ENCODE peak calls at places on chromosomes 2 and 18, in seven cellular contexts. One of them, this sample, is unnamed. For H3K4me1, the result is how much of the 10 kb centered on the place peaks cover.

GRCh38 chr18:23578891-23579653 is 7.2 kb downstream of the NPC1 start:
- DNase-seq in mesendoderm: no peak
- DNase-seq in mesenchymal stem cell: peak
- DNase-seq in H1: no peak
- DNase-seq in trophoblast cell: no peak
- DNase-seq in H9: no peak
- DNase-seq in IMR-90: peak
- DNase-seq in this sample: no peak

GRCh38 chr2:67650292-67651133 is 253.4 kb downstream of the ETAA1 start:
- DNase-seq in H9: peak
- DNase-seq in mesenchymal stem cell: peak
- DNase-seq in IMR-90: peak
- DNase-seq in H1: peak
- DNase-seq in mesendoderm: peak
- DNase-seq in trophoblast cell: peak
- DNase-seq in this sample: peak

GRCh38 chr2:110852541-110853263 is 120.3 kb downstream of the ACOXL start:
- DNase-seq in H9: peak
- DNase-seq in H1: no peak
- DNase-seq in IMR-90: no peak
- DNase-seq in mesendoderm: no peak
- DNase-seq in mesenchymal stem cell: no peak
- DNase-seq in trophoblast cell: no peak
- DNase-seq in this sample: no peak

GRCh38 chr2:39664478-39664877 is 1.2 kb upstream of the TMEM178A start:
- DNase-seq in IMR-90: no peak
- DNase-seq in mesenchymal stem cell: no peak
- DNase-seq in mesendoderm: no peak
- DNase-seq in trophoblast cell: no peak
- DNase-seq in H1: no peak
- DNase-seq in H9: no peak
- DNase-seq in this sample: no peak

GRCh38 chr2:142596334-142597088 is 281.0 kb upstream of the KYNU start:
- DNase-seq in H9: no peak
- DNase-seq in mesendoderm: no peak
- DNase-seq in mesenchymal stem cell: peak
- DNase-seq in H1: no peak
- DNase-seq in trophoblast cell: no peak
- DNase-seq in IMR-90: peak
- DNase-seq in this sample: no peak

GRCh38 chr2:136319227-136319626 is 201.3 kb upstream of the CXCR4 start:
- DNase-seq in mesendoderm: peak
- DNase-seq in IMR-90: no peak
- DNase-seq in mesenchymal stem cell: no peak
- DNase-seq in H9: no peak
- DNase-seq in H1: no peak
- DNase-seq in trophoblast cell: no peak
- DNase-seq in this sample: no peak

GRCh38 chr18:57149031-57149430 is 2.1 kb downstream of the BOD1L2 start:
- DNase-seq in mesenchymal stem cell: no peak
- DNase-seq in H9: no peak
- DNase-seq in H1: no peak
- DNase-seq in mesendoderm: no peak
- DNase-seq in trophoblast cell: no peak
- DNase-seq in IMR-90: no peak
- DNase-seq in this sample: no peak

GRCh38 chr2:112633708-112634107 is 12.0 kb upstream of the SLC20A1 start:
- DNase-seq in H1: no peak
- DNase-seq in H9: no peak
- DNase-seq in trophoblast cell: peak
- DNase-seq in mesenchymal stem cell: no peak
- DNase-seq in IMR-90: no peak
- DNase-seq in mesendoderm: no peak
- DNase-seq in this sample: no peak

GRCh38 chr18:2511451-2511850 is 59.9 kb downstream of the METTL4 start:
- DNase-seq in mesendoderm: no peak
- DNase-seq in trophoblast cell: no peak
- DNase-seq in mesenchymal stem cell: no peak
- DNase-seq in IMR-90: no peak
- DNase-seq in H1: no peak
- DNase-seq in H9: no peak
- DNase-seq in this sample: no peak

GRCh38 chr2:72515696-72516095 is 310.1 kb downstream of the EXOC6B start:
- DNase-seq in H1: no peak
- DNase-seq in IMR-90: no peak
- DNase-seq in mesendoderm: no peak
- DNase-seq in trophoblast cell: no peak
- DNase-seq in mesenchymal stem cell: no peak
- DNase-seq in H9: no peak
- DNase-seq in this sample: no peak

GRCh38 chr2:28979041-28979440 is 2.1 kb upstream of the TOGARAM2 start:
- DNase-seq in mesenchymal stem cell: no peak
- DNase-seq in IMR-90: no peak
- DNase-seq in trophoblast cell: no peak
- DNase-seq in H9: no peak
- DNase-seq in H1: no peak
- DNase-seq in mesendoderm: no peak
- DNase-seq in this sample: no peak

GRCh38 chr2:46814160-46814559 is 101.4 kb downstream of the MCFD2 start:
- DNase-seq in mesenchymal stem cell: no peak
- DNase-seq in trophoblast cell: no peak
- DNase-seq in H9: no peak
- DNase-seq in IMR-90: peak
- DNase-seq in H1: no peak
- DNase-seq in mesendoderm: no peak
- DNase-seq in this sample: no peak

GRCh38 chr18:31970617-31971016 is 27.7 kb upstream of the TRAPPC8 start:
- DNase-seq in mesendoderm: no peak
- DNase-seq in trophoblast cell: no peak
- DNase-seq in IMR-90: no peak
- DNase-seq in mesenchymal stem cell: no peak
- DNase-seq in H1: no peak
- DNase-seq in H9: no peak
- DNase-seq in this sample: no peak
- H2AK5ac ChIP-seq in mesendoderm: no peak
- H2AK5ac ChIP-seq in trophoblast cell: no peak
- H2AK5ac ChIP-seq in IMR-90: no peak
- H2AK5ac ChIP-seq in mesenchymal stem cell: no peak
- H2AK5ac ChIP-seq in H1: no peak
- H2AK5ac ChIP-seq in H9: no peak
- H2AK5ac ChIP-seq in this sample: no peak

GRCh38 chr18:44790860-44791259 is 110.2 kb downstream of the SETBP1 start:
- DNase-seq in mesendoderm: no peak
- DNase-seq in mesenchymal stem cell: no peak
- DNase-seq in trophoblast cell: no peak
- DNase-seq in H1: no peak
- DNase-seq in H9: no peak
- DNase-seq in IMR-90: no peak
- DNase-seq in this sample: no peak

GRCh38 chr18:44786257-44786656 is 105.6 kb downstream of the SETBP1 start:
- DNase-seq in IMR-90: no peak
- DNase-seq in H9: no peak
- DNase-seq in mesenchymal stem cell: no peak
- DNase-seq in H1: no peak
- DNase-seq in mesendoderm: no peak
- DNase-seq in trophoblast cell: no peak
- DNase-seq in this sample: no peak

GRCh38 chr18:44786697-44787096 is 106.0 kb downstream of the SETBP1 start:
- DNase-seq in H1: no peak
- DNase-seq in mesenchymal stem cell: no peak
- DNase-seq in IMR-90: no peak
- DNase-seq in trophoblast cell: no peak
- DNase-seq in mesendoderm: no peak
- DNase-seq in H9: no peak
- DNase-seq in this sample: no peak

GRCh38 chr18:44789704-44790103 is 109.0 kb downstream of the SETBP1 start:
- DNase-seq in IMR-90: no peak
- DNase-seq in mesenchymal stem cell: peak
- DNase-seq in H9: no peak
- DNase-seq in mesendoderm: no peak
- DNase-seq in trophoblast cell: peak
- DNase-seq in H1: no peak
- DNase-seq in this sample: no peak

GRCh38 chr18:44788334-44788733 is 107.6 kb downstream of the SETBP1 start:
- DNase-seq in mesendoderm: no peak
- DNase-seq in trophoblast cell: no peak
- DNase-seq in mesenchymal stem cell: peak
- DNase-seq in H9: no peak
- DNase-seq in H1: no peak
- DNase-seq in IMR-90: no peak
- DNase-seq in this sample: no peak
- H3K4me1 ChIP-seq in mesendoderm: under half
- H3K4me1 ChIP-seq in trophoblast cell: under half
- H3K4me1 ChIP-seq in mesenchymal stem cell: under half
- H3K4me1 ChIP-seq in H9: under half
- H3K4me1 ChIP-seq in H1: under half
- H3K4me1 ChIP-seq in IMR-90: under half
- H3K4me1 ChIP-seq in this sample: under half

GRCh38 chr2:10235909-10236550 is 66.7 kb upstream of the HPCAL1 start:
- DNase-seq in mesenchymal stem cell: no peak
- DNase-seq in H9: no peak
- DNase-seq in trophoblast cell: no peak
- DNase-seq in mesendoderm: no peak
- DNase-seq in H1: no peak
- DNase-seq in IMR-90: no peak
- DNase-seq in this sample: no peak

GRCh38 chr2:10234013-10234306 is 68.7 kb upstream of the HPCAL1 start:
- DNase-seq in trophoblast cell: no peak
- DNase-seq in H1: no peak
- DNase-seq in mesendoderm: no peak
- DNase-seq in H9: no peak
- DNase-seq in mesenchymal stem cell: no peak
- DNase-seq in IMR-90: no peak
- DNase-seq in this sample: no peak

GRCh38 chr2:10236571-10237391 is 65.9 kb upstream of the HPCAL1 start:
- DNase-seq in mesenchymal stem cell: no peak
- DNase-seq in trophoblast cell: no peak
- DNase-seq in H1: no peak
- DNase-seq in IMR-90: no peak
- DNase-seq in H9: no peak
- DNase-seq in mesendoderm: no peak
- DNase-seq in this sample: no peak

GRCh38 chr2:10234409-10235094 is 68.2 kb upstream of the HPCAL1 start:
- DNase-seq in H9: no peak
- DNase-seq in H1: no peak
- DNase-seq in mesendoderm: no peak
- DNase-seq in IMR-90: no peak
- DNase-seq in trophoblast cell: no peak
- DNase-seq in mesenchymal stem cell: no peak
- DNase-seq in this sample: no peak

DNA sequence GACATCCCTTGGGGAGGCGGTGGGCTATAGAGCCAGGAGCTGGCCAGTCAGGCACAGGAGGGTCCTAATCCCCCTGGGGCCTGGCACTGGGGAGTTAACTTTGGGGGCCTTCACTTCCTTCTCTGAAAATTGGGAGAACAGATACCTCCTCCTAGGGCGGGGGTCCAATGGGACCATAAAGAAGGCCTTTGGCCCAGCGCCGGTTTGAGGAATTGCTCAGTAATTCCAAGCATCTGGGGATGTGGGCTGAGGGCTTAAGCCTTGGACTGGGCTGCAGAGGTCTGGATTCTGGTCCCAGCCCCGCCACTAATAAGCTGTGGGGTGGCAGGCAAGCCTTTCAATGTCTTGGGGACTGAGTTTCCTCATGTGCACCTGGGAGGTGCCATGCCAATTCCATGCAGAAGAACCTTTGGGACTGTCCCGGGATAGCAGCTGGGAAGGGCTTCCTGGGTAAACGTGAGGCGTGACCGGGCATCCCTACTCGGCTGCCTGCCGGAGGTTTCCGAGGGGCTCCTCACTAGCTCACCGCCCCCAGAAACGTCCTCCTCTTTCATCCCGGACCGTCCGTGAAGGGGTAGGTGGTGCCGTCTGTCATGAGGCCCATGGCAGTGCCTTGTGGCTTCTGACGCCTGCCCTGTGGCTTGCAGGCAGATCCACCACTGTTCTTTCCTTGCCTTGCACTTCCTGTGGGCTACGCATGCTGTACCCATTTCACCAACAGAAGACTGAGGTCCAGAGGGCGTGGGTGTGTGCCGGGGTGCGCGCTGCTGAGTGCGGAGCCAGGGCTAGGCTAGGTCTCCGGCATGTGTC is 67.4 kb upstream of the HPCAL1 start:
- DNase-seq in H9: no peak
- DNase-seq in mesendoderm: no peak
- DNase-seq in H1: no peak
- DNase-seq in trophoblast cell: peak
- DNase-seq in IMR-90: no peak
- DNase-seq in mesenchymal stem cell: no peak
- DNase-seq in this sample: no peak
- H3K4ac ChIP-seq in H9: no peak
- H3K4ac ChIP-seq in mesendoderm: no peak
- H3K4ac ChIP-seq in H1: no peak
- H3K4ac ChIP-seq in trophoblast cell: no peak
- H3K4ac ChIP-seq in IMR-90: no peak
- H3K4ac ChIP-seq in mesenchymal stem cell: no peak
- H3K4ac ChIP-seq in this sample: no peak

GRCh38 chr2:85410584-85411404 is 628 bp upstream of the CAPG start:
- DNase-seq in H1: no peak
- DNase-seq in IMR-90: no peak
- DNase-seq in mesendoderm: no peak
- DNase-seq in trophoblast cell: peak
- DNase-seq in H9: no peak
- DNase-seq in mesenchymal stem cell: no peak
- DNase-seq in this sample: no peak
- H2AK5ac ChIP-seq in H1: peak
- H2AK5ac ChIP-seq in IMR-90: peak
- H2AK5ac ChIP-seq in mesendoderm: peak
- H2AK5ac ChIP-seq in trophoblast cell: no peak
- H2AK5ac ChIP-seq in H9: peak
- H2AK5ac ChIP-seq in mesenchymal stem cell: no peak
- H2AK5ac ChIP-seq in this sample: no peak

GRCh38 chr2:174632847-174633620 is 35.4 kb upstream of the WIPF1 start:
- DNase-seq in trophoblast cell: no peak
- DNase-seq in H1: no peak
- DNase-seq in mesenchymal stem cell: peak
- DNase-seq in H9: no peak
- DNase-seq in mesendoderm: no peak
- DNase-seq in IMR-90: no peak
- DNase-seq in this sample: no peak
- H3K4me1 ChIP-seq in trophoblast cell: under half
- H3K4me1 ChIP-seq in H1: under half
- H3K4me1 ChIP-seq in mesenchymal stem cell: under half
- H3K4me1 ChIP-seq in H9: under half
- H3K4me1 ChIP-seq in mesendoderm: under half
- H3K4me1 ChIP-seq in IMR-90: under half
- H3K4me1 ChIP-seq in this sample: under half

GRCh38 chr2:69175795-69176715 is 163.1 kb downstream of the ANTXR1 start:
- DNase-seq in H9: no peak
- DNase-seq in mesendoderm: no peak
- DNase-seq in trophoblast cell: no peak
- DNase-seq in IMR-90: peak
- DNase-seq in H1: no peak
- DNase-seq in mesenchymal stem cell: peak
- DNase-seq in this sample: no peak
- H3K4ac ChIP-seq in H9: no peak
- H3K4ac ChIP-seq in mesendoderm: no peak
- H3K4ac ChIP-seq in trophoblast cell: no peak
- H3K4ac ChIP-seq in IMR-90: peak
- H3K4ac ChIP-seq in H1: no peak
- H3K4ac ChIP-seq in mesenchymal stem cell: peak
- H3K4ac ChIP-seq in this sample: no peak

This sample was measured in neuronal stem cell.